ENCODE peak calls at places on chromosome 22, in four cellular contexts. R is IMR-90, Z is K562, K is GM12878. M is an unnamed sample.

GRCh38 chr22:27219036-27219435 is 561.6 kb downstream of the MIAT start:
- DNase-seq in Z (no peak), R (no peak), K (no peak), M (no peak)

GRCh38 chr22:35582861-35583670 is 34.1 kb downstream of the MB start:
- DNase-seq in R (peak; percentile 65), K (peak; percentile 7), Z (peak; percentile 67), M (peak; percentile 63)

GRCh38 chr22:42461511-42461910 is 29.3 kb upstream of the NFAM1 start:
- DNase-seq in Z (no peak), K (no peak), R (no peak), M (no peak)

GRCh38 chr22:25892678-25893077 is 150.7 kb downstream of the MYO18B start:
- DNase-seq in Z (no peak), R (no peak), K (no peak), M (no peak)

GRCh38 chr22:28188480-28188879 is 269.4 kb upstream of the PITPNB start:
- DNase-seq in R (no peak), K (no peak), Z (no peak), M (no peak)

GRCh38 chr22:20164863-20165262 is 14.0 kb upstream of the CCDC188 start:
- DNase-seq in Z (no peak), K (no peak), R (no peak), M (no peak)

GRCh38 chr22:39924286-39924685 is 23.4 kb downstream of the GRAP2 start:
- DNase-seq in R (no peak), Z (no peak), K (no peak), M (no peak)

GRCh38 chr22:17009640-17010291 is 1.7 kb upstream of the GAB4 start:
- DNase-seq in Z (no peak), R (no peak), K (no peak), M (no peak)

GRCh38 chr22:47165338-47165931 is 403.0 kb downstream of the TBC1D22A start:
- DNase-seq in R (no peak), K (no peak), Z (no peak), M (no peak)

GRCh38 chr22:17109113-17109865 is 11.9 kb downstream of the TMEM121B start:
- DNase-seq in K (no peak), R (no peak), Z (no peak), M (no peak)

GRCh38 chr22:19495562-19496323 is 16.0 kb downstream of the CDC45 start:
- DNase-seq in R (peak; percentile 50), K (no peak), Z (no peak), M (peak; percentile 69)

GRCh38 chr22:36284171-36284571 is 31.2 kb downstream of the APOL1 start:
- DNase-seq in R (no peak), Z (no peak), K (no peak), M (no peak)

GRCh38 chr22:42930810-42931420 is 73.8 kb upstream of the ARFGAP3 start:
- DNase-seq in K (no peak), Z (no peak), R (peak; percentile 52), M (no peak)

GRCh38 chr22:23094260-23094659 is 23.9 kb downstream of the GNAZ start:
- DNase-seq in Z (no peak), R (no peak), K (no peak), M (no peak)

GRCh38 chr22:33897621-33897910 is 22.7 kb downstream of the LARGE1 start:
- DNase-seq in Z (no peak), R (no peak), K (no peak), M (no peak)

GRCh38 chr22:48045369-48045768 is 1282.9 kb downstream of the TBC1D22A start:
- DNase-seq in R (no peak), K (peak; percentile 64), Z (no peak), M (no peak)

GRCh38 chr22:37396488-37397084 is 30.7 kb downstream of the ELFN2 start:
- DNase-seq in Z (no peak), K (no peak), R (no peak), M (no peak)

GRCh38 chr22:48141301-48141700 is 1378.9 kb downstream of the TBC1D22A start:
- DNase-seq in Z (no peak), K (no peak), R (no peak), M (no peak)

GRCh38 chr22:23037429-23038333 is 32.6 kb upstream of the GNAZ start:
- DNase-seq in K (no peak), Z (no peak), R (no peak), M (no peak)

GRCh38 chr22:37462983-37463382 is 23.2 kb downstream of the MFNG start:
- DNase-seq in R (peak; percentile 49), Z (peak; percentile 40), K (no peak), M (no peak)

GRCh38 chr22:34099278-34099677 is 179.0 kb upstream of the LARGE1 start:
- DNase-seq in R (no peak), Z (no peak), K (no peak), M (no peak)

GRCh38 chr22:24025475-24025874 is 14.4 kb downstream of the CABIN1 start:
- DNase-seq in K (no peak), R (no peak), Z (no peak), M (no peak)

GRCh38 chr22:44627521-44628139 is 74.4 kb upstream of the PRR5 start:
- DNase-seq in Z (no peak), R (no peak), K (no peak), M (no peak)

GRCh38 chr22:44630826-44631225 is 71.2 kb upstream of the PRR5 start:
- DNase-seq in R (no peak), K (no peak), Z (no peak), M (no peak)

GRCh38 chr22:44625981-44626687 is 75.9 kb upstream of the PRR5 start:
- DNase-seq in K (peak; percentile 15), R (peak; percentile 45), Z (peak; percentile 70), M (peak; percentile 62)

GRCh38 chr22:44628273-44628672 is 73.7 kb upstream of the PRR5 start:
- DNase-seq in K (no peak), R (no peak), Z (no peak), M (no peak)

DNA sequence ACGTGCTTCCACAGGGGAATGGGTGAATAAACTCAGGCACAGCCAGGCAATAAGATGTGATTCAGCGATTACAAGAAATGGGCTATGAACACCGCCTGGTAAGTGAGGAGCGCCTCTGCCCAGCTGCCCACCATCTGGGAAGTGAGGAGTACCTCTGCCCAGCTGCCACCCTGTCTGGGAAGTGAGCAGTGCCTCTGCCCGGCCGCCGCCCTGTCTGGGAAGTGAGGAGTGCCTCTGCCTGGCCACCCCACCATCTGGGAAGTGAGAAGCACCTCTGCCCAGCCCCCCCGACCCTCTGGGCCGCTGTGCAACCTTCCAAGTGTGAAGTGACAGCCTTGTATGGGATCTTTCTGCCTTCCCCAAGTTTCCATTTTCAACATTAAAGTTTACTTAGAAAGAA is 73.1 kb upstream of the PRR5 start:
- DNase-seq in R (no peak), Z (no peak), K (no peak), M (no peak)
- TF ChIP-seq CTCF in R (no peak), Z (no peak), K (no peak), M (no peak)

GRCh38 chr22:38465673-38466490 is 2.0 kb upstream of the KDELR3 start:
- DNase-seq in K (no peak), Z (no peak), R (no peak), M (no peak)

GRCh38 chr22:38467904-38468760 is at the start of gene KDELR3:
- DNase-seq in R (peak; percentile 71), Z (peak; percentile 79), K (no peak), M (peak; percentile 55)

GRCh38 chr22:38462960-38463784 is 4.7 kb upstream of the KDELR3 start:
- DNase-seq in K (no peak), R (no peak), Z (peak; percentile 77), M (no peak)

GRCh38 chr22:38467438-38467903 is 425 bp upstream of the KDELR3 start:
- DNase-seq in Z (peak; percentile 41), R (no peak), K (no peak), M (no peak)

GRCh38 chr22:38464992-38465672 is 2.8 kb upstream of the KDELR3 start:
- DNase-seq in K (no peak), Z (no peak), R (no peak), M (no peak)
- TF ChIP-seq FOS in K (no peak), Z (no peak), R (no peak), M (no peak)

GRCh38 chr22:49702068-49702397 is 125.6 kb downstream of the BRD1 start:
- DNase-seq in R (no peak), K (no peak), Z (no peak), M (no peak)
- TF ChIP-seq CTCF in R (no peak), K (no peak), Z (no peak), M (no peak)

GRCh38 chr22:44186121-44186510 is 5.4 kb downstream of the PARVG start:
- DNase-seq in K (no peak), Z (no peak), R (no peak), M (no peak)
- TF ChIP-seq FOS in K (no peak), Z (no peak), R (no peak), M (no peak)

GRCh38 chr22:31872209-31872608 is 72.1 kb upstream of the YWHAH start:
- DNase-seq in Z (peak; percentile 76), R (no peak), K (no peak), M (peak; percentile 31)
- TF ChIP-seq CTCF in Z (peak; percentile 66), R (no peak), K (peak; percentile 8), M (no peak)

GRCh38 chr22:29609139-29609538 is 5.7 kb downstream of the NF2 start:
- DNase-seq in Z (peak; percentile 23), K (no peak), R (no peak), M (no peak)
- TF ChIP-seq FOS in Z (no peak), K (no peak), R (no peak), M (no peak)

DNA sequence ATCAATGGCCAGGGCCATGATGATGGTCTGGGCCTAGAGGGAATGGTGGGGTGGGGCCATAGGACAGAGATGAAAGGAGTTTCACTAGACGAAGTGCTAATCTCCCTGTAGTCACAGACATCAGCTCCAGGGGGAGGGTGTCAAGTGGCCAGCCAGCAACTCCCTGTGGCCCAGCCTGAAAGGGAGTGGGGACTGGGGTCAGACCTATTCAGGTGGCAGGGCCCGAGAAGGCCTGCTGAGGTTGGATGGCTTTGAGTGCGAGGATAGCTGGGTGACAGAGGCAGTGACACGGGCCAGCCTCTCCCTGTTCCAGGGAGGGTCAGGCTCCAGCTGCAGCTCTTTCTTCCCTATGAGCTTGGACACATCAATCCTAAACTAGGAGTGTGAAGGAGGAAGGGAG is 11.0 kb downstream of the TOB2 start:
- DNase-seq in Z (no peak), R (no peak), K (no peak), M (no peak)
- TF ChIP-seq CTCF in Z (no peak), R (no peak), K (no peak), M (no peak)

GRCh38 chr22:46112405-46112804 is 37.9 kb upstream of the PPARA start:
- DNase-seq in K (no peak), Z (no peak), R (no peak), M (no peak)

GRCh38 chr22:46113110-46113909 is 37.0 kb upstream of the PPARA start:
- DNase-seq in Z (no peak), R (no peak), K (no peak), M (no peak)

GRCh38 chr22:46110215-46110614 is 40.1 kb upstream of the PPARA start:
- DNase-seq in R (peak; percentile 34), K (no peak), Z (peak; percentile 52), M (no peak)

GRCh38 chr22:46109474-46110003 is 40.8 kb upstream of the PPARA start:
- DNase-seq in K (no peak), Z (no peak), R (no peak), M (no peak)

GRCh38 chr22:46111645-46112306 is 38.5 kb upstream of the PPARA start:
- DNase-seq in R (no peak), Z (no peak), K (no peak), M (no peak)
- TF ChIP-seq FOS in R (no peak), Z (no peak), K (no peak), M (no peak)

M was measured in endothelial cell of umbilical vein.